ENCODE peak calls at places on chromosomes 11 and 22, in four cellular contexts. One of them, this sample, is unnamed.
A peak's percentile ranks its signal among the peaks of the same experiment; 100 is the strongest.

GRCh38 chr22:49692499-49693225 is 135.0 kb downstream of the BRD1 start:
- ATAC-seq in DND-41: no peak
- ATAC-seq in right lobe of liver: no peak
- ATAC-seq in aorta: peak; percentile 19
- ATAC-seq in this sample: no peak

GRCh38 chr22:19275919-19276600 is 15.5 kb downstream of the CLTCL1 start:
- ATAC-seq in DND-41: no peak
- ATAC-seq in right lobe of liver: no peak
- ATAC-seq in aorta: no peak
- ATAC-seq in this sample: no peak

GRCh38 chr11:118016094-118016493 is 29.9 kb downstream of the IL10RA start:
- ATAC-seq in DND-41: no peak
- ATAC-seq in right lobe of liver: no peak
- ATAC-seq in aorta: no peak
- ATAC-seq in this sample: no peak

GRCh38 chr11:34855754-34856095 is 60.5 kb downstream of the APIP start:
- ATAC-seq in DND-41: no peak
- ATAC-seq in right lobe of liver: no peak
- ATAC-seq in aorta: no peak
- ATAC-seq in this sample: no peak

GRCh38 chr11:7582338-7582985 is 68.7 kb downstream of the PPFIBP2 start:
- ATAC-seq in DND-41: no peak
- ATAC-seq in right lobe of liver: no peak
- ATAC-seq in aorta: no peak
- ATAC-seq in this sample: peak; percentile 54

GRCh38 chr11:11963842-11964773 is 44.3 kb downstream of the DKK3 start:
- ATAC-seq in DND-41: no peak
- ATAC-seq in right lobe of liver: peak; percentile 67
- ATAC-seq in aorta: no peak
- ATAC-seq in this sample: no peak

GRCh38 chr11:3165152-3165705 is at the start of gene OSBPL5:
- ATAC-seq in DND-41: peak; percentile 43
- ATAC-seq in right lobe of liver: peak; percentile 49
- ATAC-seq in aorta: peak; percentile 36
- ATAC-seq in this sample: peak; percentile 73

GRCh38 chr11:31974737-31975136 is 116.1 kb upstream of the RCN1 start:
- ATAC-seq in DND-41: no peak
- ATAC-seq in right lobe of liver: no peak
- ATAC-seq in aorta: no peak
- ATAC-seq in this sample: no peak

GRCh38 chr11:110901441-110901840 is 189.2 kb upstream of the ARHGAP20 start:
- ATAC-seq in DND-41: no peak
- ATAC-seq in right lobe of liver: no peak
- ATAC-seq in aorta: no peak
- ATAC-seq in this sample: no peak

GRCh38 chr11:98587884-98588283 is 432.9 kb upstream of the CNTN5 start:
- ATAC-seq in DND-41: no peak
- ATAC-seq in right lobe of liver: no peak
- ATAC-seq in aorta: no peak
- ATAC-seq in this sample: no peak

GRCh38 chr22:42179616-42180015 is 49.0 kb upstream of the CYP2D6 start:
- ATAC-seq in DND-41: no peak
- ATAC-seq in right lobe of liver: no peak
- ATAC-seq in aorta: no peak
- ATAC-seq in this sample: no peak

GRCh38 chr11:68386331-68386978 is 74.1 kb downstream of the LRP5 start:
- ATAC-seq in DND-41: no peak
- ATAC-seq in right lobe of liver: peak; percentile 58
- ATAC-seq in aorta: no peak
- ATAC-seq in this sample: no peak

GRCh38 chr22:38069372-38070249 is 12.4 kb downstream of the PICK1 start:
- ATAC-seq in DND-41: peak; percentile 42
- ATAC-seq in right lobe of liver: no peak
- ATAC-seq in aorta: peak; percentile 88
- ATAC-seq in this sample: peak; percentile 83

GRCh38 chr11:116580828-116581227 is 192.0 kb downstream of the BUD13 start:
- ATAC-seq in DND-41: no peak
- ATAC-seq in right lobe of liver: no peak
- ATAC-seq in aorta: no peak
- ATAC-seq in this sample: no peak

GRCh38 chr11:85481862-85482261 is 145.3 kb downstream of the DLG2 start:
- ATAC-seq in DND-41: no peak
- ATAC-seq in right lobe of liver: peak; percentile 11
- ATAC-seq in aorta: no peak
- ATAC-seq in this sample: no peak

GRCh38 chr22:25361899-25362214 is 142.4 kb downstream of the CRYBB2 start:
- ATAC-seq in DND-41: peak; percentile 55
- ATAC-seq in right lobe of liver: no peak
- ATAC-seq in aorta: no peak
- ATAC-seq in this sample: no peak

GRCh38 chr11:118396097-118396501 is 5.3 kb upstream of the ATP5MG start:
- ATAC-seq in DND-41: no peak
- ATAC-seq in right lobe of liver: no peak
- ATAC-seq in aorta: no peak
- ATAC-seq in this sample: no peak

GRCh38 chr11:70695086-70695960 is 297.0 kb downstream of the CTTN start:
- ATAC-seq in DND-41: no peak
- ATAC-seq in right lobe of liver: no peak
- ATAC-seq in aorta: no peak
- ATAC-seq in this sample: no peak

GRCh38 chr11:131864205-131864604 is 493.8 kb downstream of the NTM start:
- ATAC-seq in DND-41: no peak
- ATAC-seq in right lobe of liver: no peak
- ATAC-seq in aorta: no peak
- ATAC-seq in this sample: no peak

GRCh38 chr11:122180435-122180834 is 64.4 kb upstream of the BLID start:
- ATAC-seq in DND-41: no peak
- ATAC-seq in right lobe of liver: no peak
- ATAC-seq in aorta: peak; percentile 71
- ATAC-seq in this sample: peak; percentile 58

GRCh38 chr11:75510011-75510595 is 15.6 kb downstream of the GDPD5 start:
- ATAC-seq in DND-41: no peak
- ATAC-seq in right lobe of liver: no peak
- ATAC-seq in aorta: no peak
- ATAC-seq in this sample: no peak

GRCh38 chr22:37784829-37785495 is 22.8 kb upstream of the GCAT start:
- ATAC-seq in DND-41: no peak
- ATAC-seq in right lobe of liver: peak; percentile 77
- ATAC-seq in aorta: no peak
- ATAC-seq in this sample: no peak

GRCh38 chr11:78248903-78249302 is 60.2 kb downstream of the USP35 start:
- ATAC-seq in DND-41: no peak
- ATAC-seq in right lobe of liver: no peak
- ATAC-seq in aorta: no peak
- ATAC-seq in this sample: no peak
- H3K36me3 ChIP-seq in DND-41: peaks cover 76% of the 10 kb centered on the region
- H3K36me3 ChIP-seq in right lobe of liver: no peaks in the 10 kb centered on the region
- H3K36me3 ChIP-seq in aorta: no peaks in the 10 kb centered on the region
- H3K36me3 ChIP-seq in this sample: peaks cover 43% of the 10 kb centered on the region

GRCh38 chr22:45334068-45334467 is 24.3 kb downstream of the FAM118A start:
- ATAC-seq in DND-41: no peak
- ATAC-seq in right lobe of liver: no peak
- ATAC-seq in aorta: no peak
- ATAC-seq in this sample: no peak
- H3K36me3 ChIP-seq in DND-41: peaks cover 75% of the 10 kb centered on the region
- H3K36me3 ChIP-seq in right lobe of liver: no peaks in the 10 kb centered on the region
- H3K36me3 ChIP-seq in aorta: peaks cover 6% of the 10 kb centered on the region
- H3K36me3 ChIP-seq in this sample: peaks cover 92% of the 10 kb centered on the region

GRCh38 chr11:46319074-46319453 is 28.2 kb upstream of the DGKZ start:
- ATAC-seq in DND-41: no peak
- ATAC-seq in right lobe of liver: peak; percentile 28
- ATAC-seq in aorta: no peak
- ATAC-seq in this sample: no peak

GRCh38 chr11:46309669-46310288 is 32.3 kb downstream of the CREB3L1 start:
- ATAC-seq in DND-41: peak; percentile 39
- ATAC-seq in right lobe of liver: no peak
- ATAC-seq in aorta: no peak
- ATAC-seq in this sample: no peak

GRCh38 chr11:46315783-46316563 is 31.3 kb upstream of the DGKZ start:
- ATAC-seq in DND-41: no peak
- ATAC-seq in right lobe of liver: peak; percentile 4
- ATAC-seq in aorta: no peak
- ATAC-seq in this sample: no peak

DNA sequence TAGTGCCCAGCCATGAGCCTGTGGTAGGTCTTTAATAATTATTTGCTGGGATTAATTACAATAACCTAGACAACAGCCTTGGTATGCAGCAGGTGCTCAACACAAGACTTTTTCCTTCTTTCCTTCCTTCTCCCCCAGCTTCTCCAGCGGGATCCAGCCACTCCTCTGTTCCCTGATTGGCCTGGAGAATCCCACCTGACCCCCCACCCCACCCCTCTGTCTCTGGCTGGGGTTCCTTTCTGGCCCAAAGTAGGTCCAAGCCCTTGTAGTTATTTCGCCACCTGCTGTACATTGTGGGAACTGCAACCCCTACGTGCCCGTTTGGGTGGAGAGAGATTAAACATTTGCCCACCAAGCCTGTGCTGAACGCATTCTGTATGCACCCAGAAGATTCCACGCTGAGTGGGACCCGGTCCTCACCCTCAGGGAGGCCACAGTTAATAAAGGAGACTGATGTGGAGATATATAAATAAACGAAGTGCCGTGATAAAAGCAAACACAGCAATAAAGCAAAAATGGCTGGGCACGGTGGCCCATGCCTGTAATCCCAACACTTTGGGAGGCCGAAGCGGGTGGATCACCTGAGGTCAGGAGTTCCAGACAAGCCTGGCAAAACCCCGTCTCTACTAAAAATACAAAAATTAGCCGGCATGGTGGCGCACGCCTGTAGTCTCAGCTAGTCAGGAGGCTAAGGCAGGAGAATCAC is 32.1 kb upstream of the DGKZ start:
- ATAC-seq in DND-41: peak; percentile 84
- ATAC-seq in right lobe of liver: peak; percentile 50
- ATAC-seq in aorta: peak; percentile 69
- ATAC-seq in this sample: peak; percentile 59
- H3K36me3 ChIP-seq in DND-41: no peaks in the 10 kb centered on the region
- H3K36me3 ChIP-seq in right lobe of liver: no peaks in the 10 kb centered on the region
- H3K36me3 ChIP-seq in aorta: no peaks in the 10 kb centered on the region
- H3K36me3 ChIP-seq in this sample: peaks cover 7% of the 10 kb centered on the region

DNA sequence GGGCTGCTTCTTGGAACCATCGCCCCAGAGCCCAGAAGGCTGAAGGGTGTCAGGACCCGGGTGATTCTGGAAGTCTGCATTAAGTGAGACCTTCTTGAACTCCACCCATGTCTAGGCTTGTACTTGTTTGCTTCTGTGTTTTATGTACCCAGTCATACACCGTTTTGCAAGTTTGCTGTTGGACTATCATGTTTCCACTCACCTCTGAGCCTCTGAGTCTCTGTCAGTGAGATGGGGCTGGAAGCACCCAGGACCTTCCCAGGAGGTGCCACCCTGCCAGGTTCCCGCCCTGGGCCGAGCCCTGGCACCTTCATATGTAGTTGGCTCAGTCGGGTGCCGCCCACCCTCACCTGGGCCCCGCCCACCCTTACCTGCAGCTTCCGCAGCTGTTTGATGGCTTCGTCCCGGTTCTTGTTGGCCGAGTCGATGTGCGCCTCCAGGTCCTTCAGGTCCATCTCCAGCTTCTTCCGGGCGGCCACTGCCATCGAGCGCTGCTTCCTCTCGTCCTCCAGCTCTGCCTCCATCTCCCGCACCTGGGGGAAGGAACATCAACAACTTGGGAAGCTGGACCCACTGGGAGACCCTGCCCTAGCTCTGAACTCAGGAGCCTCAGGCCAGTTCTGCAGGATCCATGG is 35.1 kb downstream of the APOL1 start:
- ATAC-seq in DND-41: no peak
- ATAC-seq in right lobe of liver: no peak
- ATAC-seq in aorta: no peak
- ATAC-seq in this sample: no peak
- H3K36me3 ChIP-seq in DND-41: peaks cover 80% of the 10 kb centered on the region
- H3K36me3 ChIP-seq in right lobe of liver: peaks cover 43% of the 10 kb centered on the region
- H3K36me3 ChIP-seq in aorta: peaks cover 39% of the 10 kb centered on the region
- H3K36me3 ChIP-seq in this sample: no peaks in the 10 kb centered on the region

GRCh38 chr22:23294221-23294620 is 113.9 kb downstream of the BCR start:
- ATAC-seq in DND-41: no peak
- ATAC-seq in right lobe of liver: no peak
- ATAC-seq in aorta: no peak
- ATAC-seq in this sample: no peak

GRCh38 chr22:23291806-23292452 is 111.6 kb downstream of the BCR start:
- ATAC-seq in DND-41: no peak
- ATAC-seq in right lobe of liver: no peak
- ATAC-seq in aorta: no peak
- ATAC-seq in this sample: no peak

GRCh38 chr22:23292453-23293350 is 112.4 kb downstream of the BCR start:
- ATAC-seq in DND-41: no peak
- ATAC-seq in right lobe of liver: no peak
- ATAC-seq in aorta: no peak
- ATAC-seq in this sample: no peak

GRCh38 chr22:23289851-23290724 is 109.8 kb downstream of the BCR start:
- ATAC-seq in DND-41: peak; percentile 82
- ATAC-seq in right lobe of liver: peak; percentile 90
- ATAC-seq in aorta: peak; percentile 71
- ATAC-seq in this sample: peak; percentile 79

DNA sequence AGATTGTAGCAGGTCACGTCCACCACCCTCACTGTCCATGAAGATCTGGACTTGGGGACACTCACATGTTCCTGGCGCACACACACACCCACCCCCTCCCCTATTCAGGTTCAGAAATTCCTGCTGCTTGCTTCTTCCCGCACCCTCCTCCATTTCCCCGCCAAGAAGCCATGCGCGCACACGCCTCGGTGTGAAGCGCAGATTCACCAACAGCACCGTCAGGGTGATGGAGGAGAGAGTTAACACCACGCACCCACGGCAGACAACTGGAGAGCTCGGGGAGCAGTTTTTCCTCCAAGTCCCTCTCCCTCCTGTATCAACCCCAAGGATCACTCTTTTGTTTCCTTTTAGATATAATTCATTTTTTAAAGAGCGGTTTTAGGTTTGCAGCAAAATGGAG is 113.4 kb downstream of the BCR start:
- ATAC-seq in DND-41: no peak
- ATAC-seq in right lobe of liver: no peak
- ATAC-seq in aorta: no peak
- ATAC-seq in this sample: no peak
- H3K36me3 ChIP-seq in DND-41: peaks cover 93% of the 10 kb centered on the region
- H3K36me3 ChIP-seq in right lobe of liver: no peaks in the 10 kb centered on the region
- H3K36me3 ChIP-seq in aorta: peaks cover 7% of the 10 kb centered on the region
- H3K36me3 ChIP-seq in this sample: no peaks in the 10 kb centered on the region

DNA sequence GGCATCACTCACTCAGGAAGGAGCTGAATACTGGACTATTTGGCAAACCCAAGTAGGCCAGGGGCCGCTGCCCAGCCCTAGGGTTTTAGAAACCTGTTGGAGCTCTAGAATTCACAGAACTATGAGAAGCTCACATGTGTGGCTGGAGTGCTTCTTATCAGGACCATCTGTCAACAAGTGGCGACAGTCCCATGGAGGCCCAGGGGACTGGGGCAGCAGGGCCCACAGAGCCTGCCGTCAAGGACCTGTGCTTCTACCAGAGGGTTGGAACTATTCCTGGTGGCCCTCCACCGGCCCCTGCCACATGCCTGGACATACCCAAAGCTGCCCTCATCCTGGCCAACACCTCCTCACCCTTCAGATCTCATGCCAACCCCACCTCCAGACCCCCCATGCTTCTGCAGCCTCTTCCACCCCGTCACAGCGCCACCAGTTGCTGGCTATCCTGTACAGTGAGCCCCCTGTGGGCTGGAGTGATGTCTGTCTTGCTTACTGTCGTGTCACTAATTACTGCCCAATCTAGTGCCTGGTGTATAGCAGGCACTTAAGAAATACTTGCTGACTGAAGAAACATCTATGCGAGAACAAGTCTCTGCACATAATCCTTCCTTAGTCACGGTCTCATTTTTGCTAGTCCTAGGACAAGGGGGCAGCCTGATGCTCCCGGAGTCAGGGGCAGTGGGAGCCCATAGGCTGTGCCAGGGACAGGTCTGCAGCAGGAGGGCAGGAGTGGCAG is 27.2 kb upstream of the RASL10A start:
- ATAC-seq in DND-41: no peak
- ATAC-seq in right lobe of liver: no peak
- ATAC-seq in aorta: no peak
- ATAC-seq in this sample: no peak
- H3K36me3 ChIP-seq in DND-41: peaks cover 88% of the 10 kb centered on the region
- H3K36me3 ChIP-seq in right lobe of liver: peaks cover 9% of the 10 kb centered on the region
- H3K36me3 ChIP-seq in aorta: peaks cover 2% of the 10 kb centered on the region
- H3K36me3 ChIP-seq in this sample: no peaks in the 10 kb centered on the region

This sample was measured in gastroesophageal sphincter.